ENCODE peak calls at places on chromosomes 16 and 17, in six cellular contexts. E is H9, V is neuronal stem cell, A is H1, W is trophoblast cell, F is IMR-90. N is an unnamed sample.

GRCh38 chr16:15690296-15690695 is 40.3 kb downstream of the NDE1 start:
- DNase-seq in W (no peak), F (peak; percentile 61), V (no peak), A (no peak), E (no peak), N (no peak)

GRCh38 chr16:84027607-84028006 is 15.0 kb downstream of the SLC38A8 start:
- DNase-seq in E (no peak), A (no peak), V (no peak), F (no peak), W (no peak), N (no peak)

GRCh38 chr17:66711936-66712335 is 123.0 kb upstream of the CACNG5 start:
- DNase-seq in E (peak; percentile 60), A (no peak), F (no peak), W (no peak), V (no peak), N (peak; percentile 63)

GRCh38 chr16:66503030-66503429 is 46.9 kb downstream of the TK2 start:
- DNase-seq in F (no peak), E (no peak), A (no peak), V (no peak), W (peak; percentile 10), N (no peak)

GRCh38 chr16:86733526-86734254 is 155.3 kb downstream of the FOXL1 start:
- DNase-seq in V (no peak), E (peak; percentile 90), W (no peak), F (no peak), A (no peak), N (peak; percentile 65)

GRCh38 chr16:52451971-52452421 is 94.9 kb downstream of the TOX3 start:
- DNase-seq in V (no peak), F (no peak), A (no peak), E (no peak), W (no peak), N (no peak)

GRCh38 chr17:57875109-57876022 is 25.5 kb upstream of the MRPS23 start:
- DNase-seq in E (peak; percentile 94), F (peak; percentile 99), A (peak; percentile 71), W (peak; percentile 80), V (peak; percentile 56), N (peak; percentile 98)

GRCh38 chr17:2828396-2829038 is 32.3 kb downstream of the RAP1GAP2 start:
- DNase-seq in W (peak; percentile 88), V (peak; percentile 71), F (peak; percentile 19), E (peak; percentile 96), A (peak; percentile 99), N (peak; percentile 91)

GRCh38 chr17:7436556-7437368 is 1.5 kb downstream of the TMEM102 start:
- DNase-seq in E (peak; percentile 94), F (peak; percentile 75), V (peak; percentile 83), A (peak; percentile 87), W (peak; percentile 97), N (peak; percentile 95)

GRCh38 chr17:36468903-36469635 is 17.4 kb upstream of the ZNHIT3 start:
- DNase-seq in F (no peak), E (no peak), W (no peak), A (no peak), V (no peak), N (no peak)

GRCh38 chr17:34797724-34798123 is 163.5 kb downstream of the CCT6B start:
- DNase-seq in F (peak; percentile 18), V (peak; percentile 80), E (peak; percentile 88), W (peak; percentile 55), A (peak; percentile 87), N (peak; percentile 91)

GRCh38 chr17:73351764-73352163 is 40.0 kb upstream of the CDC42EP4 start:
- DNase-seq in E (no peak), V (no peak), A (no peak), W (no peak), F (no peak), N (peak; percentile 59)

GRCh38 chr16:71250461-71251232 is 20.1 kb upstream of the HYDIN start:
- DNase-seq in F (no peak), W (no peak), E (no peak), V (no peak), A (no peak), N (no peak)

GRCh38 chr17:30323262-30323894 is 10.5 kb downstream of the TMIGD1 start:
- DNase-seq in E (no peak), F (no peak), A (no peak), V (no peak), W (no peak), N (no peak)

GRCh38 chr17:71055128-71055527 is 885.8 kb downstream of the KCNJ2 start:
- DNase-seq in V (no peak), W (no peak), F (peak; percentile 75), E (no peak), A (no peak), N (no peak)

GRCh38 chr17:49632201-49632600 is 45.7 kb downstream of the SPOP start:
- DNase-seq in V (no peak), F (no peak), E (no peak), A (no peak), W (no peak), N (no peak)
- H3K4me1 ChIP-seq in V (peaks cover 6% of the 10 kb centered on the region), F (peaks cover 10% of the 10 kb centered on the region), E (no peaks in the 10 kb centered on the region), A (no peaks in the 10 kb centered on the region), W (no peaks in the 10 kb centered on the region), N (peaks cover 2% of the 10 kb centered on the region)

GRCh38 chr17:10094806-10095205 is 103.6 kb downstream of the GAS7 start:
- DNase-seq in W (no peak), A (no peak), F (no peak), V (no peak), E (no peak), N (no peak)
- H3K23ac ChIP-seq in W (no peak overlapping the region), A (no peak overlapping the region), F (no peak overlapping the region), V (no peak overlapping the region), E (no peak overlapping the region), N (no peak overlapping the region)

GRCh38 chr16:73018796-73019455 is 29.0 kb downstream of the ZFHX3 start:
- DNase-seq in F (no peak), V (no peak), W (no peak), A (no peak), E (no peak), N (no peak)

GRCh38 chr16:73019456-73020362 is 28.2 kb downstream of the ZFHX3 start:
- DNase-seq in V (no peak), E (no peak), F (peak; percentile 89), W (peak; percentile 82), A (no peak), N (no peak)

GRCh38 chr16:73015612-73016487 is 32.1 kb downstream of the ZFHX3 start:
- DNase-seq in F (no peak), E (no peak), W (peak; percentile 85), A (no peak), V (no peak), N (no peak)

GRCh38 chr16:73016488-73016830 is 31.5 kb downstream of the ZFHX3 start:
- DNase-seq in F (no peak), W (peak; percentile 41), V (no peak), E (no peak), A (no peak), N (no peak)

GRCh38 chr16:73017321-73017720 is 30.6 kb downstream of the ZFHX3 start:
- DNase-seq in V (no peak), F (no peak), A (no peak), W (no peak), E (no peak), N (no peak)
- H3K4me1 ChIP-seq in V (peaks cover 7% of the 10 kb centered on the region), F (peaks cover 18% of the 10 kb centered on the region), A (no peaks in the 10 kb centered on the region), W (peaks cover 35% of the 10 kb centered on the region), E (peaks cover 3% of the 10 kb centered on the region), N (no peaks in the 10 kb centered on the region)

DNA sequence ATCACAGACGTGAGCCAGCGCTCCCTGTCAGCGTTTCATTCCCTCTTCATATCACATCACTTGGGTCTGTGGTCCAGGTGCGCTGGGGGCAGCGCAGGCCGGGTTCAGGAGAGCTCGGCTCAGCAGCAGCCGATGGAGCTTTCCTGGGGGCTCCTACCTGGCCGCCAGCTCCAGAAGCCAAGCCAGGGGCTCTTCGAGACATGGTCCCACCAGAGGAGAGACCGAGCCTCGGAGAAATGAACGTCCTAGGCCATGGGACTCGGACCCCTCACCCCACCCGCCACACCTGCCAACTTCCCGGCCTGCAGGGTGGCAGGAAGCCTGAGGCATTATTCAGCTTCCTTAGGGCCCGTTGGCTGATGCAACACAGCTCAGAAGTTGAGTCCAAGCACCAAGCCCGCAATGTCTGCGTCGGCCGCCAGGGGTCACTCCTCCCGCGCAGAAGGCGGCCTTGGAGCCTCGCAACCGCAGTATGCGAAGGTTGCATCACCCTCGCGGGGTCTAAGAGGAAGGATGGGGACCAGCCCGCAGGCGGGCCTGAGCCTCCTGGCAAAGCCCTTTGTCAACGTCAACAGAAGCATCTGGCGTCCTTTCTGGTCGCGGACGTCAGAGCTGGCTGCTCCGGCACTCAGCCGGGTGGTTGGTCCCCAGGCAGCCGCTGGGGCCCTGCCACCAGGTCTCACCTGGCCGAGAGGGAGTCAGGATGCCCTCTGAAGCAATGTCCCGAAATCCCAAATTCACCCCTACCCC is 13.2 kb upstream of the KLHDC4 start:
- DNase-seq in F (peak; percentile 96), E (peak; percentile 97), V (peak; percentile 82), W (peak; percentile 96), A (peak; percentile 99), N (peak; percentile 98)
- H3K23ac ChIP-seq in F (peak overlapping the region; percentile 60), E (no peak overlapping the region), V (peak overlapping the region; percentile 55), W (no peak overlapping the region), A (no peak overlapping the region), N (peak overlapping the region; percentile 48)

GRCh38 chr17:40553694-40554534 is 11.4 kb downstream of the CCR7 start:
- DNase-seq in F (peak; percentile 43), W (no peak), A (no peak), E (peak; percentile 28), V (no peak), N (no peak)

GRCh38 chr17:40551874-40552768 is 13.2 kb downstream of the CCR7 start:
- DNase-seq in F (peak; percentile 99), A (no peak), W (no peak), E (peak; percentile 24), V (no peak), N (no peak)

GRCh38 chr17:40554646-40555295 is 10.5 kb downstream of the CCR7 start:
- DNase-seq in E (peak; percentile 36), A (no peak), V (no peak), F (no peak), W (no peak), N (no peak)

GRCh38 chr17:40551091-40551873 is 14.0 kb downstream of the CCR7 start:
- DNase-seq in W (peak; percentile 36), E (no peak), A (no peak), V (no peak), F (peak; percentile 100), N (no peak)

GRCh38 chr17:40552806-40553693 is 12.2 kb downstream of the CCR7 start:
- DNase-seq in E (peak; percentile 26), W (no peak), A (no peak), F (no peak), V (no peak), N (no peak)
- H3K4me1 ChIP-seq in E (no peaks in the 10 kb centered on the region), W (peaks cover 69% of the 10 kb centered on the region), A (no peaks in the 10 kb centered on the region), F (peaks cover 56% of the 10 kb centered on the region), V (peaks cover 15% of the 10 kb centered on the region), N (peaks cover 6% of the 10 kb centered on the region)

GRCh38 chr17:38752930-38753506 is 477 bp downstream of the PSMB3 start:
- DNase-seq in F (no peak), V (no peak), E (no peak), A (no peak), W (no peak), N (no peak)
- H3K23ac ChIP-seq in F (peak overlapping the region; percentile 75), V (peak overlapping the region; percentile 76), E (no peak overlapping the region), A (no peak overlapping the region), W (no peak overlapping the region), N (no peak overlapping the region)

GRCh38 chr17:42565523-42566214 is 1.2 kb upstream of the MLX start:
- DNase-seq in V (no peak), W (no peak), F (no peak), A (no peak), E (no peak), N (no peak)
- H3K4me1 ChIP-seq in V (peaks cover 15% of the 10 kb centered on the region), W (peaks cover 14% of the 10 kb centered on the region), F (peaks cover 19% of the 10 kb centered on the region), A (no peaks in the 10 kb centered on the region), E (peaks cover 2% of the 10 kb centered on the region), N (peaks cover 8% of the 10 kb centered on the region)

N was measured in mesendoderm.